ENCODE peak calls at places on chromosomes 4 and X, in nine cellular contexts. F is CD4-positive, alpha-beta memory T cell; J is MM.1S; H is tibial artery; Q is prostate gland; E is SJSA1; N is stomach; X is heart right ventricle; S is vagina. W is an unnamed sample. For H3K36me3, the result is how much of the 10 kb centered on the place peaks cover.

GRCh38 chr4:168907119-168907698 is 102.8 kb downstream of the CBR4 start:
- DNase-seq in N (no peak), H (no peak), S (no peak), F (no peak), Q (no peak), X (no peak), J (no peak), E (peak), W (no peak)

GRCh38 chrX:133185938-133186337 is 32.2 kb downstream of the TFDP3 start:
- DNase-seq in S (no peak), H (no peak), Q (no peak), E (no peak), J (no peak), X (no peak), N (no peak), F (no peak), W (no peak)

GRCh38 chrX:118271770-118272169 is 74.1 kb upstream of the WDR44 start:
- DNase-seq in X (no peak), H (no peak), F (no peak), S (no peak), Q (no peak), N (no peak), J (no peak), E (no peak), W (no peak)

GRCh38 chr4:111961806-111962205 is 183.4 kb upstream of the FAM241A start:
- DNase-seq in Q (no peak), S (no peak), J (no peak), X (no peak), F (no peak), N (no peak), H (no peak), E (no peak), W (no peak)

GRCh38 chr4:20486433-20486832 is 213.8 kb upstream of the PACRGL start:
- DNase-seq in Q (no peak), X (no peak), E (no peak), H (no peak), N (no peak), J (no peak), F (no peak), S (no peak), W (no peak)

GRCh38 chr4:79576480-79576803 is 168.4 kb upstream of the GK2 start:
- DNase-seq in F (no peak), E (no peak), J (peak), Q (no peak), S (no peak), X (no peak), N (no peak), H (no peak), W (no peak)

GRCh38 chrX:121836000-121836399 is 788.6 kb downstream of the GLUD2 start:
- DNase-seq in N (no peak), E (no peak), J (no peak), X (no peak), S (no peak), Q (no peak), F (no peak), H (no peak), W (no peak)

GRCh38 chrX:386768-387575 is at the start of gene PPP2R3B:
- DNase-seq in N (peak), J (peak), X (peak), E (peak), S (peak), H (peak), F (peak), Q (peak), W (peak)

GRCh38 chrX:119228506-119229290 is 7.4 kb upstream of the PGRMC1 start:
- DNase-seq in J (no peak), E (peak), H (no peak), N (no peak), X (no peak), Q (no peak), F (no peak), S (no peak), W (no peak)

GRCh38 chr4:168167714-168168284 is 75.5 kb downstream of the ANXA10 start:
- DNase-seq in E (no peak), N (no peak), J (no peak), F (no peak), X (no peak), Q (no peak), H (no peak), S (no peak), W (no peak)

GRCh38 chrX:70755850-70756249 is 152.7 kb downstream of the TEX11 start:
- DNase-seq in E (no peak), F (peak), J (peak), N (no peak), X (no peak), Q (no peak), H (no peak), S (no peak), W (peak)

GRCh38 chr4:3875466-3875865 is 109.3 kb downstream of the ADRA2C start:
- DNase-seq in X (no peak), Q (no peak), J (no peak), S (no peak), H (no peak), F (no peak), N (no peak), E (peak), W (no peak)

GRCh38 chr4:26220704-26221103 is 100.1 kb upstream of the RBPJ start:
- DNase-seq in H (no peak), X (no peak), J (no peak), N (no peak), F (no peak), E (no peak), S (no peak), Q (no peak), W (no peak)

GRCh38 chrX:108584617-108585211 is 145.1 kb downstream of the COL4A5 start:
- DNase-seq in X (no peak), H (no peak), E (no peak), J (peak), Q (no peak), F (no peak), S (no peak), N (no peak), W (no peak)

GRCh38 chrX:14902536-14902935 is 29.3 kb downstream of the MOSPD2 start:
- DNase-seq in J (no peak), X (no peak), F (no peak), Q (no peak), N (no peak), S (no peak), E (no peak), H (no peak), W (no peak)

GRCh38 chr4:85302756-85303155 is 172.2 kb upstream of the ARHGAP24 start:
- DNase-seq in F (no peak), H (no peak), E (no peak), X (no peak), J (no peak), S (no peak), Q (no peak), N (no peak), W (no peak)

GRCh38 chr4:85302193-85302736 is 172.7 kb upstream of the ARHGAP24 start:
- DNase-seq in E (no peak), J (no peak), S (no peak), F (no peak), Q (no peak), X (no peak), H (no peak), N (no peak), W (no peak)

GRCh38 chr4:85298037-85298436 is 176.9 kb upstream of the ARHGAP24 start:
- DNase-seq in F (no peak), N (no peak), J (no peak), S (no peak), H (no peak), E (no peak), X (no peak), Q (no peak), W (no peak)
- H3K27ac ChIP-seq in F (no peak), N (no peak), J (no peak), S (no peak), H (no peak), E (no peak), X (no peak), Q (no peak), W (no peak)

GRCh38 chr4:67941074-67941473 is 22.2 kb downstream of the TMPRSS11A start:
- DNase-seq in N (no peak), E (no peak), Q (no peak), S (no peak), X (no peak), F (no peak), J (no peak), H (no peak), W (no peak)

GRCh38 chr4:67939195-67939594 is 24.1 kb downstream of the TMPRSS11A start:
- DNase-seq in F (no peak), X (no peak), J (no peak), H (no peak), E (no peak), Q (no peak), N (no peak), S (no peak), W (no peak)

GRCh38 chr4:67935888-67936287 is 27.4 kb downstream of the TMPRSS11A start:
- DNase-seq in S (no peak), E (no peak), Q (no peak), X (no peak), H (no peak), F (no peak), N (no peak), J (peak), W (no peak)

GRCh38 chr4:67934628-67935027 is 28.7 kb downstream of the TMPRSS11A start:
- DNase-seq in H (no peak), F (no peak), N (no peak), E (no peak), J (peak), X (no peak), Q (no peak), S (no peak), W (no peak)

GRCh38 chr4:67940505-67940904 is 22.8 kb downstream of the TMPRSS11A start:
- DNase-seq in J (no peak), H (no peak), S (no peak), F (no peak), N (no peak), Q (no peak), E (no peak), X (no peak), W (no peak)
- H3K36me3 ChIP-seq in J (under half), H (under half), S (under half), F (under half), N (under half), Q (under half), E (under half), X (under half), W (under half)

GRCh38 chr4:132124624-132124974 is 1024.5 kb upstream of the PCDH10 start:
- DNase-seq in F (no peak), Q (no peak), E (no peak), S (no peak), X (no peak), H (no peak), N (no peak), J (no peak), W (no peak)
- H3K4me3 ChIP-seq in F (no peak), Q (no peak), E (no peak), S (no peak), X (no peak), H (no peak), N (no peak), J (no peak), W (no peak)

DNA sequence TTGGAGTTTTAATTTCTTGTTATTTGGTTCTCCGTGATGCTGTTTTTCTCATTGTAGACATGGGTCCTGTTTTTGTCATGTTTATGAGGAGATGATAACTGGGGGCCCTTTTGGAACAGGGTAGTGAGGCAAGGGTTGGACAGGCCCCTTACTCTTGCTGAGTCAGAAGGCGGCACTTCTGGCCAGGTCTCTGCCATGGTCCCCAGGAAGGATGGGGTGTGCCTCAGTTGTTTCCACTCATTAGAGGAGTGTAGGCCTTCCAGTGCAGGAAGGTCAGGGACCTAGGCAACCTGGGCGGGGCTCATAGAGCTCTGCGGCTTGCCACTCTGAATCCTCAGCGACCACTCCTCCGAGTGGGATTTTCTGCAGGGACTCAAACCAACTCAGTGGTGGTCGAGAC is 68.2 kb downstream of the NELFA start:
- DNase-seq in X (no peak), J (no peak), F (no peak), H (no peak), Q (no peak), S (no peak), N (no peak), E (no peak), W (no peak)
- H3K27ac ChIP-seq in X (peak), J (no peak), F (no peak), H (no peak), Q (no peak), S (no peak), N (peak), E (no peak), W (no peak)

DNA sequence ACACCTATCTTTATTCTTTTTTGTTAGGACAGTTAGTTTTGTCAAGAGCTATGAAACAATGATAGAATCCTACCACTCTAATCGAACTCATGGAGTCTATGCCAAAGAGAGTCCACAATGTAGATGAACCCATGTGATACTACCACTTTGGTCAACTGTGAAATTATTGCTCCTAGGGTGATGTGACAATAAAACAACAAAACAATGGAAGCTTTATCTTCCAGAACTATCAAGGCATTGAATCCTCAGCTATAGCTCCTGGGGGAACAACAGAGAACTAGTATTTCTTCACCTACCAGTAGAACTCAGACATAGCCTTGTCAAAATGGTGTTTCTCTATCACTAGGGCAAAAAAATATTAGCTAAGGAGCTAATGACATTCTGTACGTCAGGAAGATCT is 62.9 kb downstream of the SHROOM4 start:
- DNase-seq in E (no peak), S (no peak), H (no peak), X (no peak), F (no peak), J (no peak), N (no peak), Q (no peak), W (no peak)
- H3K36me3 ChIP-seq in E (under half), S (under half), H (under half), X (under half), F (under half), J (under half), N (under half), Q (under half), W (under half)

GRCh38 chr4:155673453-155673979 is 6.9 kb downstream of the GUCY1A1 start:
- DNase-seq in N (no peak), X (no peak), S (no peak), J (no peak), F (no peak), Q (no peak), E (no peak), H (no peak), W (no peak)
- H3K4me3 ChIP-seq in N (no peak), X (no peak), S (no peak), J (no peak), F (no peak), Q (no peak), E (no peak), H (no peak), W (no peak)

GRCh38 chr4:15575951-15576350 is 79.2 kb downstream of the FBXL5 start:
- DNase-seq in X (no peak), Q (no peak), E (no peak), J (no peak), N (no peak), S (no peak), H (no peak), F (no peak), W (no peak)

DNA sequence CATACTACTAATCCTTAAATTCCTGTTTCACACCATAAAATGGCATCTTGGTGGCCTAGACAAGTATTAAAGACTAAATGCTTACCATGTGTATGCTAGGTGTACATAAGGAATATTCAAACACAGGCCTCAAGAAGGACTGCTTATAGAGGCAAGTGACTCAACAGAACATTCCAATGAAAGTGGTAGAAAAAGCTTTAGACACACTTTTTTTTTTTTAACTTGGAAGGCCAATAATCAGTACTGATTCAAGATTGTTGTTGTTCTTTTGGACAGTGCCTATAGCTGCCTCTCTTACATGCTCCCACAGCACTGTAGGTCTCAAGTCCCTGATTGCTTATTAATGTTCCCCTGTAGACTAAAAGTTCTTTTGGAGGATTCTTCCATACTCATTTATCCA is 77.6 kb downstream of the FBXL5 start:
- DNase-seq in J (no peak), E (no peak), N (no peak), Q (no peak), X (no peak), F (no peak), S (no peak), H (no peak), W (no peak)
- H3K27ac ChIP-seq in J (no peak), E (no peak), N (no peak), Q (no peak), X (no peak), F (no peak), S (no peak), H (no peak), W (no peak)

DNA sequence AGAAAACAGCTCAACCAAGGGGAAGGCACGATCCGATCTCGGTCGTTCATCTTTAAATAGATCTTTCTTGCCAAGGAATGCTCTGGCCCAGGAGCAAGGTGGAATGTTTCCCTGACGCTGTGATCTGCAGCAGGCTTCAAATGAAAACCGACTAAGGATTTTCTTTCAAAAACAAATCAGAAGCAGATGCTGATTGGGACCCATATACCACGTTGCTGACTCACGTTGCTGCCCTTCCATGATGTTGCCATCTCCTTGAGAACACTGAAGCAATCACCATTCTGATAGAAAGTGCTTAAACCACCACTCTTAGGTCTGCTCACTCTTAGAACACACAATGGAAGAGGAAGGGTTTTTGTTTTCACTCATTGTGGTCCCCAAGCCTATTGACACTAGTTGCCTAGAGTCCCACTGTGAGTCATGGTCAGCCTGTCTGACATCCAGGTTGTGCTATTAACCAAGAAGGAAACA is 26.1 kb downstream of the LAMTOR3 start:
- DNase-seq in Q (peak), F (no peak), H (no peak), S (no peak), X (no peak), J (no peak), E (no peak), N (no peak), W (peak)
- H3K36me3 ChIP-seq in Q (under half), F (under half), H (under half), S (under half), X (under half), J (under half), E (under half), N (under half), W (under half)

W was measured in thyroid gland.